ENCODE peak calls at places on chromosomes 12 and 14, in seven cellular contexts. F, P, L, E, J, D and A are unnamed samples.

GRCh38 chr12:4431436-4431835 is 14.2 kb downstream of the FGF6 start:
- DNase-seq in F (no peak), P (no peak), L (no peak), E (no peak), J (no peak), D (no peak), A (no peak)

GRCh38 chr12:52335598-52336262 is 14.5 kb upstream of the KRT83 start:
- DNase-seq in F (no peak), P (no peak), L (no peak), E (no peak), J (no peak), D (no peak), A (no peak)

GRCh38 chr14:38210168-38210567 is 2.5 kb downstream of the SSTR1 start:
- DNase-seq in F (no peak), P (no peak), L (no peak), E (no peak), J (peak; percentile 42), D (peak; percentile 20), A (no peak)

GRCh38 chr12:52662093-52663006 is 10.3 kb upstream of the KRT2 start:
- DNase-seq in F (no peak), P (no peak), L (no peak), E (no peak), J (no peak), D (no peak), A (no peak)

GRCh38 chr12:78208106-78208505 is 377.4 kb downstream of the NAV3 start:
- DNase-seq in F (no peak), P (no peak), L (no peak), E (no peak), J (peak; percentile 37), D (no peak), A (no peak)

GRCh38 chr14:31122098-31122611 is 85.4 kb downstream of the HECTD1 start:
- DNase-seq in F (no peak), P (no peak), L (no peak), E (no peak), J (peak; percentile 9), D (no peak), A (no peak)

GRCh38 chr14:80213602-80214001 is 2.3 kb upstream of the DIO2 start:
- DNase-seq in F (no peak), P (no peak), L (peak; percentile 68), E (no peak), J (peak; percentile 27), D (peak; percentile 47), A (peak; percentile 64)

GRCh38 chr12:65051196-65051595 is 69.9 kb downstream of the WIF1 start:
- DNase-seq in F (no peak), P (no peak), L (no peak), E (no peak), J (no peak), D (no peak), A (no peak)

GRCh38 chr14:80954771-80955299 is 586 bp upstream of the TSHR start:
- DNase-seq in F (peak; percentile 60), P (no peak), L (peak; percentile 76), E (peak; percentile 67), J (peak; percentile 77), D (peak; percentile 78), A (peak; percentile 83)

GRCh38 chr14:59427653-59428578 is 37.3 kb downstream of the GPR135 start:
- DNase-seq in F (no peak), P (no peak), L (no peak), E (peak; percentile 28), J (no peak), D (peak; percentile 51), A (no peak)

GRCh38 chr12:83506841-83507240 is 820.1 kb downstream of the TMTC2 start:
- DNase-seq in F (no peak), P (no peak), L (no peak), E (no peak), J (no peak), D (no peak), A (no peak)

GRCh38 chr12:98151105-98151504 is 364.3 kb upstream of the TMPO start:
- DNase-seq in F (no peak), P (no peak), L (no peak), E (no peak), J (no peak), D (no peak), A (no peak)

GRCh38 chr12:109491671-109492070 is 14.2 kb downstream of the UBE3B start:
- DNase-seq in F (no peak), P (no peak), L (no peak), E (no peak), J (no peak), D (no peak), A (no peak)

GRCh38 chr14:89146291-89146690 is 270.7 kb downstream of the FOXN3 start:
- DNase-seq in F (no peak), P (no peak), L (no peak), E (no peak), J (peak; percentile 14), D (no peak), A (no peak)

GRCh38 chr12:68617160-68617926 is 6.6 kb downstream of the RAP1B start:
- DNase-seq in F (no peak), P (no peak), L (no peak), E (peak; percentile 59), J (peak; percentile 51), D (no peak), A (no peak)

DNA sequence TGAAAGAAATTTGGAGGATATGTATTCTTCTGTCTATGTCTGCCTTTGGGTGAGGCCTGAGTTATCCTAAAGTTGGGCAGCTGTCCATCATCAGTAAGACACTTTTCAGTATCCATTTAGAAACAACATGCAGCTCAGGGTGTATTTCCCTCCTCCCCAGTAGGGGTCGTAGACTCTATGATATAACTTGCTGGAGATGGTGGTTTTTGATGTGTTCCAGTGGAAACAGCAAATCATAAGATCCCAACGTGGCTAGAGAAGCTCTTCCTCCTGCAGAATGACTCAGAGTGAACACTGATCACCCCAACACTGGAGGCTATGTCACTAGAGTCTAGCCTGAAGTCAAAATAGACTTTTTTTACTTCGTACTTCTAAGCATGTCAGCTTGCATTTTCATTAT is 331.6 kb upstream of the STXBP6 start:
- DNase-seq in F (no peak), P (no peak), L (peak; percentile 32), E (no peak), J (no peak), D (no peak), A (no peak)
- TF ChIP-seq CTCF in F (no peak), P (no peak), L (peak; percentile 21), E (no peak), J (peak; percentile 19), D (no peak), A (peak; percentile 65)

GRCh38 chr14:96584199-96584906 is 82.2 kb downstream of the PAPOLA start:
- DNase-seq in F (no peak), P (no peak), L (peak; percentile 74), E (peak; percentile 9), J (no peak), D (no peak), A (peak; percentile 83)
- TF ChIP-seq CTCF in F (no peak), P (peak; percentile 60), L (peak; percentile 74), E (peak; percentile 58), J (peak; percentile 46), D (no peak), A (peak; percentile 55)

GRCh38 chr14:24080888-24081738 is 9.8 kb downstream of the CPNE6 start:
- DNase-seq in F (peak; percentile 36), P (peak; percentile 25), L (peak; percentile 65), E (no peak), J (peak; percentile 6), D (no peak), A (peak; percentile 33)
- TF ChIP-seq CTCF in F (no peak), P (no peak), L (no peak), E (no peak), J (no peak), D (no peak), A (no peak)

GRCh38 chr12:56753566-56753965 is 1.4 kb upstream of the PRIM1 start:
- DNase-seq in F (no peak), P (no peak), L (no peak), E (no peak), J (no peak), D (no peak), A (no peak)

GRCh38 chr12:56749853-56750252 is 2.3 kb downstream of the PRIM1 start:
- DNase-seq in F (no peak), P (no peak), L (no peak), E (no peak), J (no peak), D (no peak), A (no peak)

GRCh38 chr12:56749364-56749763 is 2.8 kb downstream of the PRIM1 start:
- DNase-seq in F (no peak), P (no peak), L (no peak), E (no peak), J (no peak), D (no peak), A (no peak)

DNA sequence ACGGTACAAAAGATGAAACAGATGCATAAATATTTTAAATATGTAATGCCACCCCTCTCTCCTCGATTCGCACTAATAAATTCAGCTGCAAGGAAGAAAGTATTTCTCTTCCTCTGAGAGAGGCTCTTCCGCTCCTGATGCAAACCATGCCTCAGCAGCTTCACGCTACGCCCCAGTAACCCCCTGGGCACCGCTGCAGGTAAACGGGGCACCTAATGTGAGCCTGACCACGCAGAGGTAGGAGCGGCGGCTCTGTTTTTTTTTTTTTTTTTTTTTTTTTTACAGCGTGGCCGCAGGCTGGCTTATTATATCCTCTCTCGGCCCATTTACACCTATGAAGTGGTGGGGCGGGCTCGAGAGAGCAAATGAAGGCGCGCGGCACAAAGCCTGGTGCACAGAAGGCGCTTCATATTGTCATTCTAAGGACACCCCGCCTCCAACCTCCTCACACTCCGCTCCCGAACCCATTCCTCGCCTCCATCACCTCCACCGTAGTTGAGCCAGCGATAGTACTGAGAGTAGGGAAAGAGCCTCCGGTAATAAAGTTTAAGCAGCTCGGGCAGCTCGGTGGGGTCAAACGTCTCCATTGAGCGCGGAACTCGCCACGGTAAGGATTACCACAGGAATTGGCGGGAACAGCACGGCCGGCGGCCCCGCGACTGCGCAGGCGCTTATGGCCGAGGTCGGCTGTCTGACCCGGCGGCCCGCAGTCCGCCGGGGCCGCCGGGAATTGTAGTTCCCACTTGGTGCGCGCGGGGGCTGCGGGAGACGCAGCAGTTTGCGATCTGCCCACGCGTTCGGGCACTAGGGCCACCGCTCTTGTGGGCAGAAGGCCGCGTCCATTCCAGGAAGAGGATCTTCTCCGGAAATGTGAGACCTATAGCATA is at the start of gene PRIM1:
- DNase-seq in F (peak; percentile 76), P (no peak), L (peak; percentile 88), E (peak; percentile 22), J (peak; percentile 77), D (peak; percentile 70), A (peak; percentile 92)
- TF ChIP-seq CTCF in F (no peak), P (no peak), L (peak; percentile 76), E (no peak), J (no peak), D (peak; percentile 38), A (peak; percentile 57)

DNA sequence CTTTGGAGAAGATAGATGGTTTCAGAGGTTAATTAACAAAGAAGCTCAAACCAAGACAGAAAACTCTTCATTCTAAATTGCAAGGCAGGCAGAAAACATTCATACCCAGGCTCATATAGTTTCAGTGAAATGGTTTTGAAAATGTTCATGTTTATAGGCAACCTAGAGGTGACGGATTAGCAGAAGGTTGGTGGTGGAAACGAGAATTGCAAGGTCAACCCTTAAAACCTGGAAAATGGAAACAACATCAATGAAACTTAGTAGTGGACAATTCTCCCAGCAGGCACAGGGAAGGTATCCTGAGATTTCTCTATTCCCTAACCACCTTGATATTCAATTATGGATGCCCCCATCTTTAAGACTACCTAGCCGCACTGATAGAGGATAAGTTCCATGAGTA is 965 bp downstream of the CD163 start:
- DNase-seq in F (no peak), P (no peak), L (no peak), E (no peak), J (no peak), D (no peak), A (no peak)
- TF ChIP-seq CTCF in F (no peak), P (no peak), L (no peak), E (no peak), J (no peak), D (no peak), A (no peak)